ENCODE peak calls at places on chromosome 21, in four cellular contexts. S is A549, J is cardiac muscle cell, R is ovary. V is an unnamed sample.

GRCh38 chr21:44519346-44520325 is 20.4 kb downstream of the KRTAP10-1 start:
- DNase-seq in S (no peak), J (no peak), R (no peak), V (peak; percentile 21)

GRCh38 chr21:40846566-40847411 is at the start of gene DSCAM:
- DNase-seq in R (no peak), S (no peak), J (peak; percentile 34), V (no peak)

GRCh38 chr21:33901421-33902288 is 13.9 kb downstream of the ATP5PO start:
- DNase-seq in R (no peak), J (peak; percentile 65), S (peak; percentile 62), V (no peak)

GRCh38 chr21:44425895-44426662 is 29.2 kb upstream of the LRRC3 start:
- DNase-seq in R (no peak), S (no peak), J (no peak), V (peak; percentile 18)

GRCh38 chr21:43188712-43189151 is 19.9 kb downstream of the CRYAA start:
- DNase-seq in R (no peak), J (no peak), S (no peak), V (peak; percentile 50)

GRCh38 chr21:22880573-22880972 is 1882.4 kb downstream of the NCAM2 start:
- DNase-seq in J (no peak), R (no peak), S (no peak), V (no peak)

GRCh38 chr21:26614251-26614650 is 41.2 kb upstream of the CYYR1 start:
- DNase-seq in J (no peak), S (no peak), R (no peak), V (no peak)

GRCh38 chr21:44713130-44713529 is 1.8 kb upstream of the TSPEAR start:
- DNase-seq in R (no peak), J (no peak), S (no peak), V (peak; percentile 30)

GRCh38 chr21:27582946-27583270 is 616.0 kb upstream of the ADAMTS5 start:
- DNase-seq in S (no peak), R (no peak), J (no peak), V (no peak)

GRCh38 chr21:24310780-24311179 is 1296.5 kb downstream of the MRPL39 start:
- DNase-seq in S (no peak), R (no peak), J (no peak), V (no peak)

GRCh38 chr21:31262728-31263127 is 81.3 kb downstream of the TIAM1 start:
- DNase-seq in R (no peak), J (no peak), S (no peak), V (no peak)

GRCh38 chr21:25997788-25998611 is 172.6 kb downstream of the APP start:
- DNase-seq in J (peak; percentile 18), R (no peak), S (no peak), V (no peak)

GRCh38 chr21:27704567-27705166 is 737.8 kb upstream of the ADAMTS5 start:
- DNase-seq in R (no peak), S (no peak), J (no peak), V (no peak)

GRCh38 chr21:39083377-39084008 is 99.8 kb downstream of the PSMG1 start:
- DNase-seq in R (peak; percentile 48), J (no peak), S (no peak), V (no peak)

GRCh38 chr21:17585875-17586450 is 26.7 kb downstream of the BTG3 start:
- DNase-seq in R (no peak), S (peak; percentile 48), J (peak; percentile 53), V (no peak)

GRCh38 chr21:38649120-38649519 is 150.8 kb upstream of the ERG start:
- DNase-seq in S (no peak), J (no peak), R (no peak), V (no peak)

GRCh38 chr21:25515484-25516405 is 91.5 kb downstream of the MRPL39 start:
- DNase-seq in S (no peak), R (no peak), J (peak; percentile 14), V (no peak)

GRCh38 chr21:43574741-43575465 is 84.4 kb downstream of the HSF2BP start:
- DNase-seq in R (peak; percentile 62), S (no peak), J (peak; percentile 26), V (peak; percentile 63)

DNA sequence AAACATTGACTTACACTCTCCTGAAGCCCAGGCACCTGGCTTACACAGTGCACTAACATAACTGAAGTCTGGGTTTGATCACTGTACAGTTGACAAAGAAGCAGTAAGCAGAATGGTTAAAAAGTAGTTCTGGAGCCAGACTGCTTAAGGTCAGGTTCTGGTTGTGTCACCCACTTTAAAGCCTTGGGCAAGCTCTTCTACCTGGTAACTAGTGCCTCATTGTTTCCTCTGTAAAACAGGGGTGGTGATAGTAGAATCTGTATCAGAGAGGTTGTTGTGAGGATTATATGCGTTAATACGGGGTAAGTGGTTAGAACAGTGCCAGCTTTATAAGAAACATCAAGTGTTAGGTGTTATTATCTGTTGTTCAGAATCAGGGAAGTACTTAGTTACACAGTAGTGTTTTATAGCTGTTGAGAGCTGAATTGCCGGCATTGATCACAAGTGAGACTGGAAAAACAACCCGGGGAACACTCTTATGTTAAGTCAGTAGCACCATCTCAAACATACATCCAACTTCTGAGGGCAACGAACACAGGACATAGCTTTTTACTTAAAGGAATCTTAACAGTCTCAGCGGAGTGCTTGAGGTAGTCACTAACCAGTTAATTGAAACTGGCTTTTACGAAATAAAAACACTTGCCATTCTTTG is 3.7 kb downstream of the BACH1 start:
- DNase-seq in R (no peak), S (no peak), J (peak; percentile 30), V (no peak)
- H3K4me1 ChIP-seq in R (peaks cover 18% of the 10 kb centered on the region), S (peaks cover 48% of the 10 kb centered on the region), J (peaks cover 44% of the 10 kb centered on the region), V (peaks cover 62% of the 10 kb centered on the region)

GRCh38 chr21:15283138-15283537 is 218.3 kb upstream of the NRIP1 start:
- DNase-seq in S (no peak), R (no peak), J (no peak), V (no peak)

GRCh38 chr21:15283789-15284188 is 219.0 kb upstream of the NRIP1 start:
- DNase-seq in S (no peak), R (no peak), J (no peak), V (no peak)

GRCh38 chr21:15285567-15285966 is 220.8 kb upstream of the NRIP1 start:
- DNase-seq in S (no peak), R (no peak), J (no peak), V (no peak)

GRCh38 chr21:15281714-15282113 is 216.9 kb upstream of the NRIP1 start:
- DNase-seq in R (no peak), J (no peak), S (no peak), V (no peak)

GRCh38 chr21:15282666-15283065 is 217.9 kb upstream of the NRIP1 start:
- DNase-seq in R (no peak), S (no peak), J (no peak), V (no peak)
- H3K4me3 ChIP-seq in R (no peak overlapping the region), S (no peak overlapping the region), J (no peak overlapping the region), V (no peak overlapping the region)

DNA sequence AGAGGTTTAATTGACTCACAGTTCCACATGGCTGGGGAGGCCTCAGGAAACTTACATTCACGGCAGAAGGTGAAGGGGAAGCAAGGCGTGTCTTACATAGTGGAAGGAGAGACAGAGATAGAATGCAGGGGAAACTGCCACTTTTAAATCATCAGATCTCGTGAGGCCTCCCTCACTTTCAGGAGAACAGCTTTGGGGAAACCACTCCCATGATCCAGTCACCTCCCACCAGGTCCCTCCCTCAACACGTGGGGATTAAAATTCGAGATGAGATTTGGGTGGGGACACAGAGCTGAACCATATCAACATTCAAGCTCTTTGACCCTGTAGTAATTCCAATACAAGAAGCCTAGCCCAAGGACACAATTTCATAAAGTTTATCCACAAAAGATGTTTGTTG is 13.7 kb downstream of the PIGP start:
- DNase-seq in S (no peak), J (no peak), R (no peak), V (no peak)
- H3K4me1 ChIP-seq in S (peaks cover 22% of the 10 kb centered on the region), J (peaks cover 3% of the 10 kb centered on the region), R (peaks cover 7% of the 10 kb centered on the region), V (no peaks in the 10 kb centered on the region)

DNA sequence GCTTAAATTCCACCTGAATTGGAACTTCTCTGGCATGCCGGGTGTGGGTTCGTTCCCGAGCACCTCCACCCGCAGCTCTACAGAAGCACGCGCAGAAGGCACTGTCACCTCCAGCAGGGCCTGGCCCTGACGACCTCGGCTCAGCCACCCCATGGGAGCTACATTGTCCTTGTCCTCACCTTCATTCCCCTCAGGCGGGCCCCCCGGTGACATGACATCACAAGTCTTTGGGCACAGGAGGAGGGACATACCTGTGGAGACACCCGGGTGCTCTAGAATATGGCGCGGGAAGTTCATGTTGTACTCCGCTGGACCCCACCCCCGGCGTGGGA is 37.4 kb downstream of the UMODL1 start:
- DNase-seq in J (no peak), R (no peak), S (no peak), V (peak; percentile 28)
- H3K4me3 ChIP-seq in J (no peak overlapping the region), R (no peak overlapping the region), S (no peak overlapping the region), V (no peak overlapping the region)

DNA sequence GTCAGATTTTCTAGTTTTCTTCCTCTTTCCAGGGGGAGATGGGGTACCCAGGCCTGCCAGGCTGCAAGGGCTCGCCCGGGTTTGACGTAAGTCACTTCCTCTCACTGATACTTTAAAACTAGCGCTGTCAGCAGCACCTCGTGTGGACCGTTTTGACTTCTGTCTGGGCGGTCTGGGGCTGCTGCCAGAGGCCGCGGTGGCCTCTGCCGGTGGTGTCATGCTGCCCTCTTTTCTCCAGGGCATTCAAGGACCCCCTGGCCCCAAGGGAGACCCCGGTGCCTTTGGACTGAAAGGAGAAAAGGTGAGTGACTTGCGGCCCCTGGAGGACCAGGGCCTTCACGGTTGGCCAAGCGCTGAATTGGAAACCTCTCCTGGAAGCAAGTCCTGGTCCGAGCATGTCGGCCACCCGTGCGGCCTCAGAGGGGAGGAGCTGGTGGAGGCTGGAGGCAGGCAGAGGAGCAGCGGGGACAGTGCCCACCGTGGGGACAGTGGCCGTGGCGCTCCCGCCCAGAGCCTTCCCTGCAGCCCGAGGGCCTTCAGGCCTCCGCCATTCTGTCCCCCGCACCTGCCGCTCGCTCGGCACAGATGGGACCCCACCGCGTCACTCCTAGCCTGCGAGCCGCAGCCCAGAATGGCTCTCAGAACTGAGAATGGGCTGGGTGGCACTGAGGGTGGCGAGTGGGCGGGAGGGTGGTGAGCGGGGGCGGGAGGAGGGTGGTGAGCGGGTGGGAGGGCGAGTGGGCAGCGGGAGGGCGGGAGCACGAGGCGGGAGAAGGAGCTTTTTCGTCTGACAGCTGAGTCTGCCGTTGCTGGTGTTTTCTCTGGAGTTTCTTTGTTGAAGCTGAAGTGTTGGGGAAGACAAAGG is 9.4 kb downstream of the COL6A1 start:
- DNase-seq in S (no peak), R (no peak), J (no peak), V (peak; percentile 20)
- H3K4me1 ChIP-seq in S (no peaks in the 10 kb centered on the region), R (peaks cover 9% of the 10 kb centered on the region), J (no peaks in the 10 kb centered on the region), V (no peaks in the 10 kb centered on the region)

GRCh38 chr21:32412998-32413504 is 545 bp downstream of the EVA1C start:
- DNase-seq in S (no peak), R (peak; percentile 45), J (no peak), V (peak; percentile 68)

GRCh38 chr21:32412162-32412997 is at the start of gene EVA1C:
- DNase-seq in J (peak; percentile 32), R (peak; percentile 71), S (peak; percentile 58), V (peak; percentile 84)

GRCh38 chr21:32415451-32415850 is 2.9 kb downstream of the EVA1C start:
- DNase-seq in J (no peak), S (no peak), R (no peak), V (no peak)

GRCh38 chr21:32414579-32415358 is 2.3 kb downstream of the EVA1C start:
- DNase-seq in J (no peak), R (no peak), S (no peak), V (no peak)

GRCh38 chr21:32413697-32414578 is 1.4 kb downstream of the EVA1C start:
- DNase-seq in J (no peak), R (peak; percentile 34), S (no peak), V (no peak)
- H3K4me3 ChIP-seq in J (no peak overlapping the region), R (peak overlapping the region; percentile 59), S (peak overlapping the region; percentile 58), V (peak overlapping the region; percentile 86)

GRCh38 chr21:15057290-15057689 is 7.5 kb downstream of the NRIP1 start:
- DNase-seq in J (peak; percentile 25), R (no peak), S (no peak), V (no peak)
- H3K4me1 ChIP-seq in J (peaks cover 48% of the 10 kb centered on the region), R (peaks cover 3% of the 10 kb centered on the region), S (peaks cover 69% of the 10 kb centered on the region), V (peaks cover 99% of the 10 kb centered on the region)